ENCODE peak calls at places on chromosomes 11 and 22, in eight cellular contexts. C is H1, S is prostate gland, Q is A549, A is endothelial cell of umbilical vein, R is ovary, Y is body of pancreas, G is IMR-90. P is an unnamed sample.
A peak's percentile ranks its signal among the peaks of the same experiment; 100 is the strongest.

GRCh38 chr11:60948251-60948650 is 3.7 kb downstream of the SLC15A3 start:
- DNase-seq in C (no peak), S (no peak), Q (no peak), Y (no peak), A (no peak), G (no peak), R (no peak), P (no peak)

GRCh38 chr11:134468796-134469195 is 56.8 kb upstream of the B3GAT1 start:
- DNase-seq in G (no peak), A (no peak), Y (no peak), R (no peak), Q (no peak), S (peak; percentile 64), C (no peak), P (no peak)

GRCh38 chr11:30451167-30451566 is 128.3 kb downstream of the ARL14EP start:
- DNase-seq in S (no peak), C (no peak), Q (no peak), Y (no peak), G (no peak), R (no peak), A (no peak), P (no peak)

GRCh38 chr22:37043214-37043827 is 8.2 kb upstream of the KCTD17 start:
- DNase-seq in S (no peak), R (no peak), A (no peak), Y (no peak), C (no peak), Q (no peak), G (no peak), P (no peak)

GRCh38 chr11:14179126-14179820 is 179.7 kb downstream of the RRAS2 start:
- DNase-seq in R (no peak), G (peak; percentile 22), C (no peak), Q (no peak), A (no peak), S (no peak), Y (no peak), P (peak; percentile 32)

GRCh38 chr11:74611369-74611861 is 19.0 kb downstream of the POLD3 start:
- DNase-seq in R (no peak), A (peak; percentile 46), C (no peak), Q (peak; percentile 82), G (peak; percentile 87), S (no peak), Y (no peak), P (no peak)

GRCh38 chr22:37657590-37658132 is 862 bp upstream of the PDXP start:
- DNase-seq in A (no peak), S (no peak), G (peak; percentile 7), Y (no peak), R (no peak), Q (no peak), C (no peak), P (no peak)

GRCh38 chr22:26990503-26991189 is 333.3 kb downstream of the MIAT start:
- DNase-seq in R (no peak), Q (no peak), C (no peak), S (no peak), A (no peak), G (no peak), Y (no peak), P (no peak)

GRCh38 chr11:32571039-32571438 is 12.6 kb upstream of the EIF3M start:
- DNase-seq in S (no peak), A (no peak), G (no peak), R (no peak), C (peak; percentile 53), Y (no peak), Q (no peak), P (no peak)

GRCh38 chr11:8102296-8102915 is 21.4 kb downstream of the TUB start:
- DNase-seq in R (no peak), A (no peak), G (no peak), S (no peak), C (no peak), Q (no peak), Y (no peak), P (no peak)

GRCh38 chr11:64996710-64997380 is at the start of gene BATF2:
- DNase-seq in S (peak; percentile 50), R (peak; percentile 76), A (peak; percentile 73), C (peak; percentile 78), Q (peak; percentile 76), Y (peak; percentile 95), G (peak; percentile 83), P (peak; percentile 72)

GRCh38 chr22:46421272-46421671 is 85.8 kb downstream of the TRMU start:
- DNase-seq in Q (no peak), G (no peak), R (no peak), C (no peak), S (no peak), Y (no peak), A (no peak), P (no peak)

GRCh38 chr22:39183991-39184585 is 31.6 kb upstream of the CBX7 start:
- DNase-seq in R (no peak), S (no peak), G (peak; percentile 63), A (peak; percentile 22), C (no peak), Y (peak; percentile 87), Q (peak; percentile 29), P (no peak)

GRCh38 chr11:1741741-1742140 is 8.7 kb downstream of the IFITM10 start:
- DNase-seq in G (no peak), Y (no peak), R (no peak), C (no peak), A (no peak), Q (no peak), S (no peak), P (no peak)

GRCh38 chr22:24595863-24596262 is 3.0 kb upstream of the LRRC75B start:
- DNase-seq in C (no peak), R (no peak), Q (no peak), A (no peak), Y (no peak), S (peak; percentile 51), G (no peak), P (no peak)

GRCh38 chr11:114195981-114196731 is 100.0 kb upstream of the NNMT start:
- DNase-seq in Y (peak; percentile 64), R (no peak), C (no peak), G (no peak), S (peak; percentile 71), Q (no peak), A (no peak), P (peak; percentile 48)

GRCh38 chr11:63761870-63762661 is 6.5 kb downstream of the ZFTA start:
- DNase-seq in Q (no peak), R (peak; percentile 30), G (no peak), Y (peak; percentile 22), S (no peak), C (peak; percentile 87), A (no peak), P (peak; percentile 22)

GRCh38 chr11:30596832-30597231 is 10.7 kb upstream of the MPPED2 start:
- DNase-seq in A (no peak), Y (no peak), G (no peak), C (no peak), Q (no peak), S (no peak), R (no peak), P (no peak)

GRCh38 chr11:2207212-2207611 is 35.6 kb upstream of the TH start:
- DNase-seq in Q (no peak), A (no peak), C (peak; percentile 22), S (no peak), R (peak; percentile 1), G (no peak), Y (peak; percentile 8), P (no peak)

GRCh38 chr11:64883575-64883974 is 5.2 kb upstream of the EHD1 start:
- DNase-seq in S (no peak), C (no peak), R (no peak), Y (no peak), A (no peak), Q (no peak), G (no peak), P (no peak)

GRCh38 chr22:23534851-23535717 is 45.0 kb downstream of the IGLL1 start:
- DNase-seq in C (no peak), A (no peak), S (no peak), Q (no peak), Y (peak; percentile 10), G (no peak), R (no peak), P (no peak)

GRCh38 chr11:35131094-35131493 is 7.9 kb upstream of the CD44 start:
- DNase-seq in R (no peak), S (no peak), A (no peak), Y (no peak), C (no peak), Q (no peak), G (no peak), P (no peak)

GRCh38 chr11:13942908-13943505 is 19.5 kb upstream of the SPON1 start:
- DNase-seq in G (peak; percentile 24), S (no peak), R (no peak), C (no peak), A (peak; percentile 45), Y (no peak), Q (no peak), P (no peak)

GRCh38 chr22:19849800-19850481 is 4.7 kb downstream of the GNB1L start:
- DNase-seq in Y (peak; percentile 68), G (no peak), S (peak; percentile 90), Q (no peak), R (no peak), A (no peak), C (no peak), P (no peak)
- H3K4me1 ChIP-seq in Y (peaks cover 48% of the 10 kb centered on the region), G (peaks cover 11% of the 10 kb centered on the region), S (peaks cover 36% of the 10 kb centered on the region), Q (peaks cover 28% of the 10 kb centered on the region), R (peaks cover 9% of the 10 kb centered on the region), A (peaks cover 29% of the 10 kb centered on the region), C (peaks cover 8% of the 10 kb centered on the region), P (peaks cover 17% of the 10 kb centered on the region)

GRCh38 chr11:45801723-45802315 is 3.1 kb upstream of the SLC35C1 start:
- DNase-seq in S (no peak), R (no peak), C (peak; percentile 19), A (peak; percentile 18), G (no peak), Q (peak; percentile 17), Y (no peak), P (no peak)
- TF ChIP-seq POLR2A in S (no peak), R (no peak), C (no peak), A (no peak), G (no peak), Q (no peak), Y (no peak), P (no peak)

GRCh38 chr11:120815260-120816100 is 208.4 kb upstream of the TBCEL start:
- DNase-seq in S (peak; percentile 45), Y (no peak), Q (no peak), R (no peak), C (no peak), G (no peak), A (no peak), P (no peak)
- H3K4me1 ChIP-seq in S (peaks cover 11% of the 10 kb centered on the region), Y (no peaks in the 10 kb centered on the region), Q (no peaks in the 10 kb centered on the region), R (peaks cover 4% of the 10 kb centered on the region), C (no peaks in the 10 kb centered on the region), G (no peaks in the 10 kb centered on the region), A (peaks cover 3% of the 10 kb centered on the region), P (no peaks in the 10 kb centered on the region)

DNA sequence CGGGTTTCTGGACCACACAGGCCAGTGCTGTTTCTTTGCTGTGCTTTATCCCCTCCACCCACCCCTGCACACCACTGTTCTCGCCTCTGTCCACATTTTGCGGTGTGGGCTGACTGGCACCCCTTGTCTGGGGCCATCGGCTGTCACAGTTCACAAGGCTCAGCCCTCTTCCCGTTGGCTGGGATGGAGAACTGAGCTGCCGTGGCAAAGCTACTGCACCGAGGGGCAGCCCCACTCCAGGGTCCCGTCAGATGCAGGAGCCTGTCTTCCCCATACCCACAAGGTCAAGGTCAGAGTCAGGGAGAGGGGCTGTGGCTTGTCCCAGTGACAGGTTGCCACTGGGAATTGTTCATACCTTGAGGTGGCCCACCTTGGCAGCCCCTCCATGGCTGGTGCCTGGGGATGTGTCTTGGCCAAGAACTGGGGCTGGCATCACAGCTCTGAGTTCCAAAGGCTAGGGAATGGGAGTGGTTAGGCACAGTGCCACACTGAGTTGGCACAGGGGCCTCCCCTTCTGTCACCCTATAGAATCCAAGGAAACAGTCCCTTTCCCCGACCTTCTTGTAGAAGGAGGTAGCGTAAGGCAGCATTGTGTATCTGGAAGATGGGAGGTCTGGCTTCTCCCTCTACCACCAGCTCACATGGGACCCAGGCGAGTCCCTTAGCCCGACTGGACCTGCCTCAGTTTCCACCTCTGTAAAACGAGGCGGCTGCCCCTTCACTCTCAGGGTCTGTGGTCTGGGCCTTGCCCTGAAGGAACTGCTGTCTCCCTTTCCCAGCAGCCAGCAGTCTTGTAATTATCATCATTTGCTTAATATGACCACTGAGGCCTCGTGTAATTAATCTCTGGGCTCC is 3.4 kb downstream of the GRK2 start:
- DNase-seq in G (no peak), A (peak; percentile 24), Y (peak; percentile 65), C (no peak), S (no peak), R (no peak), Q (no peak), P (no peak)
- TF ChIP-seq POLR2A in G (no peak), A (peak; percentile 56), Y (no peak), C (no peak), S (no peak), R (no peak), Q (no peak), P (no peak)

P was measured in adrenal gland.